ENCODE peak calls at places on chromosomes 16 and 17, in six cellular contexts. W, C, I, J, A and K are unnamed samples.

GRCh38 chr17:38701504-38702165 is 3.4 kb upstream of the MLLT6 start:
- DNase-seq in W (peak), C (peak), I (no peak), J (peak), A (peak), K (peak)

GRCh38 chr17:9220466-9221230 is 199.3 kb downstream of the NTN1 start:
- DNase-seq in W (no peak), C (no peak), I (no peak), J (peak), A (no peak), K (no peak)

GRCh38 chr17:29181226-29181625 is 1.0 kb upstream of the MYO18A start:
- DNase-seq in W (no peak), C (no peak), I (no peak), J (no peak), A (no peak), K (no peak)

GRCh38 chr16:85134076-85134793 is 22.0 kb upstream of the CIBAR2 start:
- DNase-seq in W (no peak), C (no peak), I (no peak), J (no peak), A (no peak), K (no peak)

GRCh38 chr17:55722742-55723487 is at the start of gene TMEM100:
- DNase-seq in W (no peak), C (no peak), I (no peak), J (no peak), A (no peak), K (no peak)

GRCh38 chr17:19645608-19646250 is 2.8 kb upstream of the ALDH3A2 start:
- DNase-seq in W (no peak), C (peak), I (peak), J (no peak), A (peak), K (peak)

GRCh38 chr16:10181196-10182162 is 749 bp downstream of the GRIN2A start:
- DNase-seq in W (no peak), C (no peak), I (peak), J (peak), A (no peak), K (no peak)

GRCh38 chr16:88738167-88739084 is 32.1 kb downstream of the CTU2 start:
- DNase-seq in W (no peak), C (no peak), I (no peak), J (no peak), A (no peak), K (no peak)

GRCh38 chr16:85220125-85220839 is 108.0 kb upstream of the CIBAR2 start:
- DNase-seq in W (no peak), C (peak), I (no peak), J (peak), A (no peak), K (no peak)

GRCh38 chr16:8727857-8728618 is 53.6 kb downstream of the ABAT start:
- DNase-seq in W (no peak), C (no peak), I (no peak), J (no peak), A (no peak), K (no peak)

GRCh38 chr16:15464401-15465186 is 30.2 kb downstream of the BMERB1 start:
- DNase-seq in W (no peak), C (no peak), I (no peak), J (no peak), A (no peak), K (no peak)

GRCh38 chr16:9134739-9135138 is 43.3 kb downstream of the HAPSTR1 start:
- DNase-seq in W (peak), C (peak), I (peak), J (no peak), A (peak), K (peak)

GRCh38 chr17:77869665-77870132 is 88.8 kb upstream of the TNRC6C start:
- DNase-seq in W (no peak), C (no peak), I (no peak), J (peak), A (no peak), K (no peak)

GRCh38 chr17:1957037-1957436 is 68.1 kb downstream of the RTN4RL1 start:
- DNase-seq in W (no peak), C (no peak), I (no peak), J (no peak), A (no peak), K (no peak)

GRCh38 chr16:4309833-4310266 is 6.0 kb upstream of the GLIS2 start:
- DNase-seq in W (peak), C (peak), I (peak), J (no peak), A (peak), K (peak)

GRCh38 chr17:77096570-77097214 is 44.1 kb upstream of the SEC14L1 start:
- DNase-seq in W (no peak), C (no peak), I (no peak), J (no peak), A (no peak), K (no peak)

GRCh38 chr16:14564881-14565687 is 65.0 kb downstream of the PARN start:
- DNase-seq in W (no peak), C (peak), I (no peak), J (no peak), A (no peak), K (no peak)

GRCh38 chr17:75909051-75909811 is 4.5 kb upstream of the MRPL38 start:
- DNase-seq in W (no peak), C (peak), I (no peak), J (no peak), A (no peak), K (no peak)